ENCODE peak calls at places on chromosomes 1 and 21, in five cellular contexts. Y is transverse colon, X is stomach, U is HepG2, T is upper lobe of left lung. A is an unnamed sample.
A peak's percentile ranks its signal among the peaks of the same experiment; 100 is the strongest.

GRCh38 chr1:206890690-206891089 is 6.6 kb upstream of the IL24 start:
- DNase-seq in Y (peak; percentile 33), X (no peak), U (no peak), T (no peak), A (no peak)

GRCh38 chr1:171438441-171438840 is 46.9 kb upstream of the PRRC2C start:
- DNase-seq in Y (no peak), X (peak; percentile 54), U (no peak), T (no peak), A (no peak)

GRCh38 chr1:66535853-66536252 is 1.9 kb downstream of the SGIP1 start:
- DNase-seq in Y (no peak), X (no peak), U (no peak), T (no peak), A (no peak)

GRCh38 chr1:46169811-46170454 is 5.0 kb upstream of the TSPAN1 start:
- DNase-seq in Y (no peak), X (no peak), U (no peak), T (no peak), A (no peak)

GRCh38 chr1:150568567-150568966 is 10.8 kb downstream of the MCL1 start:
- DNase-seq in Y (no peak), X (no peak), U (no peak), T (no peak), A (no peak)

GRCh38 chr1:225762444-225762843 is 15.2 kb upstream of the SRP9 start:
- DNase-seq in Y (no peak), X (peak; percentile 9), U (peak; percentile 76), T (no peak), A (no peak)

GRCh38 chr1:232473319-232473718 is 156.6 kb downstream of the SIPA1L2 start:
- DNase-seq in Y (no peak), X (no peak), U (no peak), T (no peak), A (no peak)

GRCh38 chr1:16442941-16443340 is 2.4 kb downstream of the NECAP2 start:
- DNase-seq in Y (no peak), X (no peak), U (no peak), T (no peak), A (no peak)

GRCh38 chr1:211613108-211613947 is 34.4 kb upstream of the SLC30A1 start:
- DNase-seq in Y (peak; percentile 85), X (peak; percentile 52), U (peak; percentile 55), T (no peak), A (peak; percentile 50)

GRCh38 chr1:230127105-230128054 is 60.3 kb downstream of the GALNT2 start:
- DNase-seq in Y (no peak), X (no peak), U (no peak), T (no peak), A (no peak)

GRCh38 chr1:202143768-202144509 is 598 bp downstream of the ARL8A start:
- DNase-seq in Y (peak; percentile 36), X (no peak), U (no peak), T (peak; percentile 91), A (no peak)

GRCh38 chr1:231170875-231171274 is 9.0 kb downstream of the TRIM67 start:
- DNase-seq in Y (no peak), X (no peak), U (peak; percentile 18), T (no peak), A (no peak)

GRCh38 chr1:24978383-24979032 is 48.4 kb upstream of the RUNX3 start:
- DNase-seq in Y (no peak), X (no peak), U (no peak), T (no peak), A (no peak)

GRCh38 chr1:234875953-234876814 is 252.5 kb downstream of the TOMM20 start:
- DNase-seq in Y (peak; percentile 56), X (peak; percentile 79), U (peak; percentile 98), T (peak; percentile 67), A (no peak)

GRCh38 chr1:58870298-58870676 is 86.4 kb upstream of the JUN start:
- DNase-seq in Y (peak; percentile 75), X (peak; percentile 84), U (no peak), T (no peak), A (no peak)

GRCh38 chr1:19698181-19698580 is 33.5 kb downstream of the HTR6 start:
- DNase-seq in Y (no peak), X (no peak), U (no peak), T (no peak), A (no peak)

GRCh38 chr1:162285149-162285561 is 91.5 kb downstream of the SPATA46 start:
- DNase-seq in Y (peak; percentile 83), X (peak; percentile 95), U (peak; percentile 72), T (no peak), A (peak; percentile 96)

GRCh38 chr1:42172394-42173133 is 8.0 kb upstream of the GUCA2A start:
- DNase-seq in Y (peak; percentile 69), X (no peak), U (peak; percentile 56), T (no peak), A (peak; percentile 58)

GRCh38 chr1:7646164-7646563 is 124.9 kb upstream of the VAMP3 start:
- DNase-seq in Y (no peak), X (no peak), U (no peak), T (no peak), A (no peak)

GRCh38 chr1:224727851-224728250 is 111.7 kb downstream of the CNIH3 start:
- DNase-seq in Y (no peak), X (no peak), U (no peak), T (no peak), A (no peak)

GRCh38 chr1:31944205-31945089 is 6.3 kb upstream of the PTP4A2 start:
- DNase-seq in Y (peak; percentile 96), X (peak; percentile 86), U (peak; percentile 46), T (peak; percentile 96), A (peak; percentile 66)

GRCh38 chr21:34635307-34635706 is 20.4 kb upstream of the RCAN1 start:
- DNase-seq in Y (no peak), X (no peak), U (no peak), T (no peak), A (no peak)

GRCh38 chr1:183241446-183241845 is 55.4 kb downstream of the LAMC2 start:
- DNase-seq in Y (no peak), X (no peak), U (no peak), T (no peak), A (no peak)

GRCh38 chr1:203860396-203860951 is 925 bp upstream of the SNRPE start:
- DNase-seq in Y (peak; percentile 62), X (peak; percentile 53), U (peak; percentile 49), T (no peak), A (peak; percentile 85)

GRCh38 chr1:113745425-113745824 is 13.9 kb downstream of the PHTF1 start:
- DNase-seq in Y (no peak), X (no peak), U (peak; percentile 5), T (no peak), A (no peak)

GRCh38 chr1:229229721-229230135 is 41.2 kb upstream of the RAB4A start:
- DNase-seq in Y (peak; percentile 40), X (peak; percentile 76), U (peak; percentile 62), T (no peak), A (peak; percentile 85)

GRCh38 chr1:226027861-226028260 is 28.7 kb upstream of the SDE2 start:
- DNase-seq in Y (peak; percentile 27), X (peak; percentile 29), U (peak; percentile 37), T (no peak), A (no peak)

GRCh38 chr1:216416488-216416887 is 6.8 kb downstream of the USH2A start:
- DNase-seq in Y (no peak), X (no peak), U (no peak), T (no peak), A (no peak)

GRCh38 chr1:111990026-111990877 is 784 bp upstream of the KCND3 start:
- DNase-seq in Y (peak; percentile 28), X (peak; percentile 27), U (no peak), T (no peak), A (peak; percentile 37)

GRCh38 chr1:107433068-107433467 is 292.2 kb downstream of the NTNG1 start:
- DNase-seq in Y (no peak), X (no peak), U (no peak), T (no peak), A (no peak)

GRCh38 chr1:160423966-160424365 is 23.6 kb downstream of the VANGL2 start:
- DNase-seq in Y (no peak), X (no peak), U (no peak), T (peak; percentile 22), A (no peak)

GRCh38 chr1:2976180-2976562 is 45.1 kb upstream of the ACTRT2 start:
- DNase-seq in Y (no peak), X (peak; percentile 26), U (no peak), T (peak; percentile 45), A (no peak)
- H3K9me3 ChIP-seq in Y (no peaks in the 10 kb centered on the region), X (no peaks in the 10 kb centered on the region), U (no peaks in the 10 kb centered on the region), T (no peaks in the 10 kb centered on the region), A (no peaks in the 10 kb centered on the region)

GRCh38 chr21:32299695-32300094 is 1.0 kb downstream of the MRAP start:
- DNase-seq in Y (no peak), X (no peak), U (no peak), T (no peak), A (no peak)

GRCh38 chr21:32301596-32301995 is 2.9 kb downstream of the MRAP start:
- DNase-seq in Y (no peak), X (no peak), U (peak; percentile 37), T (no peak), A (no peak)

GRCh38 chr21:32298148-32298559 is 501 bp upstream of the MRAP start:
- DNase-seq in Y (no peak), X (no peak), U (no peak), T (no peak), A (no peak)

GRCh38 chr21:32298658-32299081 is at the start of gene MRAP:
- DNase-seq in Y (no peak), X (no peak), U (no peak), T (peak; percentile 66), A (no peak)

GRCh38 chr21:32300117-32300681 is 1.5 kb downstream of the MRAP start:
- DNase-seq in Y (no peak), X (no peak), U (no peak), T (no peak), A (no peak)
- TF ChIP-seq POLR2AphosphoS5 in Y (no peak), X (peak; percentile 31), U (no peak), T (no peak), A (no peak)

GRCh38 chr1:5645135-5645399 is 347.2 kb downstream of the NPHP4 start:
- DNase-seq in Y (no peak), X (peak; percentile 11), U (no peak), T (no peak), A (no peak)

GRCh38 chr1:5644281-5645134 is 347.7 kb downstream of the NPHP4 start:
- DNase-seq in Y (no peak), X (peak; percentile 10), U (no peak), T (no peak), A (no peak)

GRCh38 chr1:5647226-5647625 is 345.0 kb downstream of the NPHP4 start:
- DNase-seq in Y (no peak), X (peak; percentile 13), U (no peak), T (no peak), A (no peak)

GRCh38 chr1:5645929-5646328 is 346.3 kb downstream of the NPHP4 start:
- DNase-seq in Y (no peak), X (peak; percentile 1), U (no peak), T (no peak), A (no peak)

GRCh38 chr1:5646486-5646885 is 345.7 kb downstream of the NPHP4 start:
- DNase-seq in Y (no peak), X (peak; percentile 3), U (peak; percentile 11), T (no peak), A (no peak)
- H3K9me3 ChIP-seq in Y (no peaks in the 10 kb centered on the region), X (peaks cover 14% of the 10 kb centered on the region), U (no peaks in the 10 kb centered on the region), T (no peaks in the 10 kb centered on the region), A (no peaks in the 10 kb centered on the region)

GRCh38 chr1:77516106-77516505 is 166.4 kb downstream of the ZZZ3 start:
- DNase-seq in Y (no peak), X (no peak), U (no peak), T (no peak), A (no peak)
- TF ChIP-seq POLR2AphosphoS5 in Y (no peak), X (no peak), U (no peak), T (no peak), A (no peak)

GRCh38 chr21:10463156-10463555 is 58.2 kb upstream of the TPTE start:
- DNase-seq in Y (no peak), X (no peak), U (no peak), T (no peak), A (no peak)
- H3K9me3 ChIP-seq in Y (peaks cover 10% of the 10 kb centered on the region), X (peaks cover 46% of the 10 kb centered on the region), U (peaks cover 95% of the 10 kb centered on the region), T (no peaks in the 10 kb centered on the region), A (no peaks in the 10 kb centered on the region)

A was measured in prostate gland.